ENCODE peak calls at places on chromosomes 11 and 22, in seven cellular contexts. One of them, this sample, is unnamed. For H3K9me3 and H3K4me1, the result is how much of the 10 kb centered on the place peaks cover.

GRCh38 chr11:45922425-45923082 is at the start of gene LARGE2:
- DNase-seq in body of pancreas: peak
- DNase-seq in spleen: peak
- DNase-seq in Caco-2: peak
- DNase-seq in lower lobe of right lung: peak
- DNase-seq in left ventricle myocardium inferior: peak
- DNase-seq in SJSA1: no peak
- DNase-seq in this sample: peak

GRCh38 chr11:101478587-101479375 is 105.0 kb downstream of the TRPC6 start:
- DNase-seq in body of pancreas: no peak
- DNase-seq in spleen: no peak
- DNase-seq in Caco-2: peak
- DNase-seq in lower lobe of right lung: peak
- DNase-seq in left ventricle myocardium inferior: no peak
- DNase-seq in SJSA1: no peak
- DNase-seq in this sample: no peak

GRCh38 chr22:30969532-30970355 is 679 bp downstream of the TUG1 start:
- DNase-seq in body of pancreas: peak
- DNase-seq in spleen: no peak
- DNase-seq in Caco-2: peak
- DNase-seq in lower lobe of right lung: no peak
- DNase-seq in left ventricle myocardium inferior: peak
- DNase-seq in SJSA1: no peak
- DNase-seq in this sample: no peak

GRCh38 chr11:3219281-3219892 is 774 bp upstream of the MRGPRG start:
- DNase-seq in body of pancreas: no peak
- DNase-seq in spleen: no peak
- DNase-seq in Caco-2: peak
- DNase-seq in lower lobe of right lung: peak
- DNase-seq in left ventricle myocardium inferior: no peak
- DNase-seq in SJSA1: no peak
- DNase-seq in this sample: no peak

GRCh38 chr11:126744699-126745098 is 255.9 kb downstream of the KIRREL3 start:
- DNase-seq in body of pancreas: no peak
- DNase-seq in spleen: no peak
- DNase-seq in Caco-2: no peak
- DNase-seq in lower lobe of right lung: no peak
- DNase-seq in left ventricle myocardium inferior: no peak
- DNase-seq in SJSA1: no peak
- DNase-seq in this sample: no peak

GRCh38 chr11:35347921-35348331 is 71.4 kb downstream of the SLC1A2 start:
- DNase-seq in body of pancreas: no peak
- DNase-seq in spleen: no peak
- DNase-seq in Caco-2: no peak
- DNase-seq in lower lobe of right lung: no peak
- DNase-seq in left ventricle myocardium inferior: no peak
- DNase-seq in SJSA1: peak
- DNase-seq in this sample: no peak

GRCh38 chr22:36331912-36332622 is 55.7 kb downstream of the MYH9 start:
- DNase-seq in body of pancreas: peak
- DNase-seq in spleen: peak
- DNase-seq in Caco-2: no peak
- DNase-seq in lower lobe of right lung: peak
- DNase-seq in left ventricle myocardium inferior: peak
- DNase-seq in SJSA1: peak
- DNase-seq in this sample: peak

GRCh38 chr22:33328789-33329296 is 270.7 kb upstream of the SYN3 start:
- DNase-seq in body of pancreas: no peak
- DNase-seq in spleen: no peak
- DNase-seq in Caco-2: peak
- DNase-seq in lower lobe of right lung: no peak
- DNase-seq in left ventricle myocardium inferior: no peak
- DNase-seq in SJSA1: peak
- DNase-seq in this sample: no peak

GRCh38 chr11:115642660-115643059 is 138.4 kb upstream of the CADM1 start:
- DNase-seq in body of pancreas: no peak
- DNase-seq in spleen: no peak
- DNase-seq in Caco-2: no peak
- DNase-seq in lower lobe of right lung: no peak
- DNase-seq in left ventricle myocardium inferior: no peak
- DNase-seq in SJSA1: no peak
- DNase-seq in this sample: no peak

GRCh38 chr22:29664731-29665130 is 55.1 kb upstream of the CABP7 start:
- DNase-seq in body of pancreas: no peak
- DNase-seq in spleen: no peak
- DNase-seq in Caco-2: no peak
- DNase-seq in lower lobe of right lung: no peak
- DNase-seq in left ventricle myocardium inferior: no peak
- DNase-seq in SJSA1: no peak
- DNase-seq in this sample: no peak

GRCh38 chr11:64245797-64246623 is 733 bp downstream of the PPP1R14B start:
- DNase-seq in body of pancreas: peak
- DNase-seq in spleen: peak
- DNase-seq in Caco-2: peak
- DNase-seq in lower lobe of right lung: peak
- DNase-seq in left ventricle myocardium inferior: peak
- DNase-seq in SJSA1: peak
- DNase-seq in this sample: peak

GRCh38 chr11:95067042-95067827 is 516 bp downstream of the SRSF8 start:
- DNase-seq in body of pancreas: peak
- DNase-seq in spleen: peak
- DNase-seq in Caco-2: peak
- DNase-seq in lower lobe of right lung: peak
- DNase-seq in left ventricle myocardium inferior: peak
- DNase-seq in SJSA1: peak
- DNase-seq in this sample: peak

GRCh38 chr11:60915250-60915914 is 1.4 kb downstream of the TMEM109 start:
- DNase-seq in body of pancreas: peak
- DNase-seq in spleen: peak
- DNase-seq in Caco-2: peak
- DNase-seq in lower lobe of right lung: peak
- DNase-seq in left ventricle myocardium inferior: peak
- DNase-seq in SJSA1: peak
- DNase-seq in this sample: peak

GRCh38 chr11:61896665-61897386 is 5.5 kb upstream of the FADS3 start:
- DNase-seq in body of pancreas: no peak
- DNase-seq in spleen: no peak
- DNase-seq in Caco-2: no peak
- DNase-seq in lower lobe of right lung: no peak
- DNase-seq in left ventricle myocardium inferior: no peak
- DNase-seq in SJSA1: no peak
- DNase-seq in this sample: no peak

GRCh38 chr11:15783619-15784018 is 572.7 kb downstream of the SOX6 start:
- DNase-seq in body of pancreas: no peak
- DNase-seq in spleen: no peak
- DNase-seq in Caco-2: peak
- DNase-seq in lower lobe of right lung: no peak
- DNase-seq in left ventricle myocardium inferior: no peak
- DNase-seq in SJSA1: no peak
- DNase-seq in this sample: no peak

GRCh38 chr22:17998913-17999312 is 25.4 kb downstream of the MICAL3 start:
- DNase-seq in body of pancreas: peak
- DNase-seq in spleen: no peak
- DNase-seq in Caco-2: no peak
- DNase-seq in lower lobe of right lung: no peak
- DNase-seq in left ventricle myocardium inferior: no peak
- DNase-seq in SJSA1: no peak
- DNase-seq in this sample: no peak

GRCh38 chr11:46183819-46184218 is 62.6 kb upstream of the PHF21A start:
- DNase-seq in body of pancreas: no peak
- DNase-seq in spleen: no peak
- DNase-seq in Caco-2: no peak
- DNase-seq in lower lobe of right lung: no peak
- DNase-seq in left ventricle myocardium inferior: no peak
- DNase-seq in SJSA1: no peak
- DNase-seq in this sample: no peak

GRCh38 chr11:123363556-123363955 is 66.5 kb upstream of the GRAMD1B start:
- DNase-seq in body of pancreas: no peak
- DNase-seq in spleen: no peak
- DNase-seq in Caco-2: no peak
- DNase-seq in lower lobe of right lung: no peak
- DNase-seq in left ventricle myocardium inferior: peak
- DNase-seq in SJSA1: no peak
- DNase-seq in this sample: no peak

DNA sequence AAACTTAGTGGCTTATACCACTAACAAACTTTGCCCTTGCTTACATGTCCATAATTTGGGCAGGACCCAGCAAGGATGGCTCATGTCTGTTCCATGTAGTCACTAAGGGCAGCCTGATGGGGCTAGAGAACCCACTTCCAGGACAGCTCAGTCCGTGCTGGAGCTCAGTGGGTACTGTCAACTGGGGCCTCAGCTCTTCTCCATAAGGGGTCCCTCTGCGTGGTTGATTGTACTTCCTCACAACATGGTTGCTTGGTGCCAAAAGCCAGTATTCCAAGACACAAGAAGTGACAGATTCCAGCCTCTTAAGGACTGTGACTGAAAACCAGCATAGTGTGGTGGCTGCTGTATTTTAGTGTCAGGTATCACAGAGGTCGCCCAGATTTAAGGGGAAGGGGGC is 675.2 kb downstream of the TBC1D22A start:
- DNase-seq in body of pancreas: no peak
- DNase-seq in spleen: no peak
- DNase-seq in Caco-2: no peak
- DNase-seq in lower lobe of right lung: no peak
- DNase-seq in left ventricle myocardium inferior: no peak
- DNase-seq in SJSA1: no peak
- DNase-seq in this sample: no peak
- H3K9me3 ChIP-seq in body of pancreas: under half
- H3K9me3 ChIP-seq in spleen: under half
- H3K9me3 ChIP-seq in Caco-2: under half
- H3K9me3 ChIP-seq in lower lobe of right lung: under half
- H3K9me3 ChIP-seq in left ventricle myocardium inferior: half or more
- H3K9me3 ChIP-seq in SJSA1: under half
- H3K9me3 ChIP-seq in this sample: under half

DNA sequence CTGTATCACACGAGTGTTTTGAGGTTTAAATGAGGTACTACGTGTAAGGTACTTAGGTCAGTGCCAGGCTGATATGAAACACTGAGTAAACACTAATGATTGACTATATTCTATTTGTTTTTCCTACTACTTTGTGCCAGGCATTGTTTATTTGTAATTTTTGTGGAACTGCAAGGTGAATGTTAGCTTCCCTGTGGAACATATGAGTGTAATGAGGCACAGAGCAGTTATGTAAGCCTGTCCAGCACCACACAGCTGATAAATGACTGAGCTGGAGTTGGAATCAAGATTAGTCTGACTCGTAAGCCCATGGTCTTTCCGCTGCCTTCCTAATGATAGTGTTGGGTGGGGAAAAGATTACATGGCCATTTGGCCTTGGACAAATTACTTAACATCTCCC is 5.9 kb downstream of the SLC37A2 start:
- DNase-seq in body of pancreas: no peak
- DNase-seq in spleen: no peak
- DNase-seq in Caco-2: no peak
- DNase-seq in lower lobe of right lung: no peak
- DNase-seq in left ventricle myocardium inferior: no peak
- DNase-seq in SJSA1: no peak
- DNase-seq in this sample: no peak
- H3K4me1 ChIP-seq in body of pancreas: under half
- H3K4me1 ChIP-seq in spleen: under half
- H3K4me1 ChIP-seq in Caco-2: under half
- H3K4me1 ChIP-seq in lower lobe of right lung: under half
- H3K4me1 ChIP-seq in left ventricle myocardium inferior: under half
- H3K4me1 ChIP-seq in SJSA1: under half
- H3K4me1 ChIP-seq in this sample: under half

DNA sequence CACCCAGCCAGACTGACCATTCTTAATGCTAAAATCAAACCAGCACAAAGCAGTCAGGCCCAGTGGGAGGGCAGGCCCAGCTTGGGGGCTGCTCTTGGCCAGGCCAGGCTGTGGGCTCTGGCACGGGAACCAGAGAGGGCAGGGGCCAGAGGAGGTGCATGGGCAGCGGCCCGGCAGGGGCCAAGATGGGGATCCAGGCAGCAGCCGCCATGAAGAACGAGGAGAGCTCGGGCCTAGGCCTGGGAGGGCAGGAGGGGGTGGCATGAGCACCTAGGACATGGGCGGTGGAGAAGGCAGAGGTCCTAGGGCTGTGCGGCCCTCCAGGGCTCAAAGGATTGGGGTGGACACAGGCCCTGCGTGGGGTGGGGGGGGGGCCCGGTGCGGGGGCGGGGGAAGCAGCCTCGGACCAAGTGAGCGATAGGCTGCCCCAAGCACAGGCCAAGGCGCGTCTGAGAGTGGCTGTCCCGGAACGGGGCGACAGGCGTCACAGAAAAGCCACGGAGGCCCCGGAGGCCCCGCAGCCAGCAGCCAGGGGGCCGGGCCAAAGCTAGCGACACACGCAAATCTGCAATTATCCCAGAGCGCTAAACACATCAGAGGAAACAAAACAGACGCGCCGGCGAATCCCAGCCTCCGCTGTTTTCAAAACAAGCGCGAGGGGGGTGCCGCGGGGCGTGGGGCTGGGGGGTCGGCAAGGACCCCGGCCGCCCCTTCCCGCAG is 8.3 kb downstream of the PLXNB2 start:
- DNase-seq in body of pancreas: no peak
- DNase-seq in spleen: no peak
- DNase-seq in Caco-2: no peak
- DNase-seq in lower lobe of right lung: no peak
- DNase-seq in left ventricle myocardium inferior: peak
- DNase-seq in SJSA1: no peak
- DNase-seq in this sample: no peak
- H3K4me3 ChIP-seq in body of pancreas: no peak
- H3K4me3 ChIP-seq in spleen: peak
- H3K4me3 ChIP-seq in Caco-2: peak
- H3K4me3 ChIP-seq in lower lobe of right lung: peak
- H3K4me3 ChIP-seq in left ventricle myocardium inferior: peak
- H3K4me3 ChIP-seq in SJSA1: no peak
- H3K4me3 ChIP-seq in this sample: no peak

DNA sequence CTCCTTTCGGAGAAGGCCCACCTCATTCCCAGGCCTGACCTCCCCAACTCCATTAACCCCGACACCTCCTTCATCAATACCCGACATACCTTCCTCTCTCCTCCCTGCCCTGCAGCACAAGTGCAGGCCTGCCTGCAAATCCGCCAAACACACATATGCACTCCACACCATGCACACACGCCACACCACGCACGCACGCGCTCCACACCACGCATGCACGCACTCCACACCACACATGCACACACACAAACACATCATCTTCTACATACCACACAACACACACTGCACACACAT is 629.6 kb downstream of the TBC1D22A start:
- DNase-seq in body of pancreas: no peak
- DNase-seq in spleen: no peak
- DNase-seq in Caco-2: no peak
- DNase-seq in lower lobe of right lung: no peak
- DNase-seq in left ventricle myocardium inferior: no peak
- DNase-seq in SJSA1: no peak
- DNase-seq in this sample: no peak
- H3K9me3 ChIP-seq in body of pancreas: under half
- H3K9me3 ChIP-seq in spleen: under half
- H3K9me3 ChIP-seq in Caco-2: under half
- H3K9me3 ChIP-seq in lower lobe of right lung: under half
- H3K9me3 ChIP-seq in left ventricle myocardium inferior: under half
- H3K9me3 ChIP-seq in SJSA1: under half
- H3K9me3 ChIP-seq in this sample: under half

GRCh38 chr11:47269829-47270305 is at the start of gene MADD:
- DNase-seq in body of pancreas: peak
- DNase-seq in spleen: peak
- DNase-seq in Caco-2: peak
- DNase-seq in lower lobe of right lung: peak
- DNase-seq in left ventricle myocardium inferior: peak
- DNase-seq in SJSA1: peak
- DNase-seq in this sample: peak
- H3K4me1 ChIP-seq in body of pancreas: under half
- H3K4me1 ChIP-seq in spleen: under half
- H3K4me1 ChIP-seq in Caco-2: under half
- H3K4me1 ChIP-seq in lower lobe of right lung: half or more
- H3K4me1 ChIP-seq in left ventricle myocardium inferior: half or more
- H3K4me1 ChIP-seq in SJSA1: under half
- H3K4me1 ChIP-seq in this sample: under half

This sample was measured in effector memory CD4-positive, alpha-beta T cell.